ENCODE peak calls at places on chromosomes 4 and X, in nine cellular contexts. Z is left lung, W is cardiac muscle cell, N is retinal pigment epithelial cell, G is tibial nerve, H is left ventricle myocardium inferior, C is HCT116, A is fibroblast of the aortic adventitia, J is stomach. X is an unnamed sample.

GRCh38 chrX:101759000-101759399 is 99.3 kb upstream of the ARMCX2 start:
- DNase-seq in Z (no peak), W (peak), N (no peak), G (peak), H (peak), C (peak), A (peak), J (no peak), X (peak)

GRCh38 chrX:130028196-130028595 is 45.8 kb downstream of the BCORL1 start:
- DNase-seq in Z (peak), W (peak), N (no peak), G (peak), H (peak), C (peak), A (peak), J (peak), X (no peak)

GRCh38 chr4:75715105-75715799 is 9.1 kb upstream of the USO1 start:
- DNase-seq in Z (no peak), W (no peak), N (no peak), G (no peak), H (no peak), C (no peak), A (peak), J (no peak), X (no peak)

GRCh38 chr4:142883433-142883832 is 37.3 kb upstream of the INPP4B start:
- DNase-seq in Z (no peak), W (peak), N (no peak), G (no peak), H (no peak), C (peak), A (peak), J (no peak), X (no peak)

GRCh38 chr4:47031011-47031678 is at the start of gene GABRB1:
- DNase-seq in Z (peak), W (peak), N (peak), G (no peak), H (peak), C (no peak), A (peak), J (peak), X (no peak)

GRCh38 chrX:74505437-74505836 is 84.1 kb downstream of the SLC16A2 start:
- DNase-seq in Z (no peak), W (peak), N (no peak), G (no peak), H (no peak), C (no peak), A (no peak), J (no peak), X (no peak)

GRCh38 chrX:63350551-63350950 is 581 bp downstream of the SPIN4 start:
- DNase-seq in Z (no peak), W (peak), N (no peak), G (no peak), H (no peak), C (no peak), A (peak), J (no peak), X (no peak)

GRCh38 chrX:115940888-115941332 is 229.6 kb upstream of the AGTR2 start:
- DNase-seq in Z (no peak), W (peak), N (no peak), G (no peak), H (no peak), C (no peak), A (peak), J (peak), X (peak)

GRCh38 chr4:53055274-53055673 is 193.2 kb downstream of the RASL11B start:
- DNase-seq in Z (no peak), W (no peak), N (no peak), G (no peak), H (no peak), C (no peak), A (peak), J (no peak), X (no peak)

GRCh38 chr4:80036949-80037348 is 36.1 kb downstream of the ANTXR2 start:
- DNase-seq in Z (no peak), W (peak), N (no peak), G (no peak), H (no peak), C (no peak), A (peak), J (no peak), X (no peak)

GRCh38 chr4:142406917-142407501 is 439.1 kb downstream of the INPP4B start:
- DNase-seq in Z (no peak), W (no peak), N (no peak), G (no peak), H (no peak), C (no peak), A (peak), J (no peak), X (peak)

DNA sequence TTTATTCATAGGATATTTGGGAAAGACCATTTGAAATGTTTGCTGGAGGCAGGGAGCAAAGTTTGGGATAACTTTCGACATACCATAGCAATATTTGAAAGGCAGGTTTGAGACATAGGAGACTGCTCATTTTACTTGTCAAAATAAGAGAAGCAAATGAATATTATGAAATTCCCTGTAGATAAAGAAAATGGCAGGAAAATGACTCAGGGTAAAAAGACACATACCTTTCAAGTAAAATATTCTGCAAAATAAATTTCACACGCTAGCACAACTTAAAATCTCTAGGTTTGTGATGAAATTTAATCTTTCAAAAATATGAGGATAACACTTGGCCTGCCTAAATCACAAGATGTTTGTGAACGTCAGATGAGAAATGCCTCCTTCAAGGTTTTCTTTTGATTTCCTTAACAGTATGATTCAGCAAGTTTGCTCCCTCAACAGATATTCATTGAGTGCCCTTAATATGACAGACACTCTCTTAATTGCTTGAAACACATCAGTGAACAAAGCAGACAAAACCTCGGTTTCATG is 6.6 kb downstream of the TMEM156 start:
- DNase-seq in Z (no peak), W (no peak), N (no peak), G (no peak), H (no peak), C (no peak), A (peak), J (no peak), X (no peak)
- H3K4me3 ChIP-seq in Z (no peak), W (no peak), N (no peak), G (no peak), H (no peak), C (no peak), A (no peak), J (no peak), X (no peak)

DNA sequence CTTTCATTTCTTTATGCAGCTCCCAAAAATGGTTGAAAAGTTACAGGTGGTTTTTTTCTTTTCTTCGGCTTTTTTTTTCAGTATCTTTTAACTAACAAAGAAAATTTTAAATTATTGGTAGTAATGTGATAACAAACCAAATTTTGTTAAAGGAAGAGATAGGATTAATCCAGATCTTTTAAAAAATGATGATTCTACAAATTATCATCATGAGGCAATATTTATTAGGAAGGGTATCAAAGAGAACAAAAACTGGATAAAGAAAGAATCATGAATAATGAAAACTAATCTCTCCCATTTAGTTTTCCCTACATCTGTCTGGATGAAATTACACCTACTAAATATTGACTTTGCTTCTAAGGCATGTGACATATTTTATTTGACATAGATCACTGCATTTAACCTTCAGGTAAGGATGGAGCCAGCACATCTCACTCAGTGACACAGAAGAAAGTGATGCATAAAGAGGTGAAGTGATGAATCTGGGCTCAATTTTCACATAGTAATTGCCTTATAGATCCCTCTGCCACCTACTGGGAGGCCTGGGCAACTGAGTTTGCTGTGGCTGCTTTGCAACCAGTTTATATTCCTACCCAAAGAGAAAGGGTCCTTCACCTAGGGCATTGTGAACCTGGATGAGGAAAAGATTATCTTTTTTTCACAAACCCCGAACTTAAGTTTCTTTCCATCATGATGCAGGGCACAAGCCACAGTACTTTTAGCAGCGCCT is 155.6 kb downstream of the HNRNPD start:
- DNase-seq in Z (no peak), W (no peak), N (no peak), G (no peak), H (no peak), C (peak), A (peak), J (no peak), X (no peak)
- TF ChIP-seq CTCF in Z (no peak), W (peak), N (peak), G (peak), H (peak), C (peak), A (peak), J (no peak), X (peak)

GRCh38 chr4:37844204-37844603 is 17.7 kb downstream of the PGM2 start:
- DNase-seq in Z (no peak), W (no peak), N (no peak), G (no peak), H (no peak), C (no peak), A (no peak), J (no peak), X (no peak)
- H3K4me3 ChIP-seq in Z (no peak), W (no peak), N (no peak), G (no peak), H (no peak), C (no peak), A (no peak), J (no peak), X (no peak)

GRCh38 chr4:139274790-139275189 is 5.2 kb downstream of the MGARP start:
- DNase-seq in Z (no peak), W (no peak), N (no peak), G (no peak), H (no peak), C (no peak), A (no peak), J (no peak), X (no peak)

GRCh38 chr4:139278450-139278849 is 1.6 kb downstream of the MGARP start:
- DNase-seq in Z (no peak), W (no peak), N (no peak), G (no peak), H (no peak), C (no peak), A (no peak), J (no peak), X (no peak)

GRCh38 chr4:139275281-139275735 is 4.7 kb downstream of the MGARP start:
- DNase-seq in Z (no peak), W (no peak), N (no peak), G (no peak), H (no peak), C (no peak), A (no peak), J (no peak), X (no peak)

GRCh38 chr4:139278956-139279722 is 886 bp downstream of the MGARP start:
- DNase-seq in Z (peak), W (no peak), N (no peak), G (no peak), H (no peak), C (no peak), A (no peak), J (no peak), X (no peak)

DNA sequence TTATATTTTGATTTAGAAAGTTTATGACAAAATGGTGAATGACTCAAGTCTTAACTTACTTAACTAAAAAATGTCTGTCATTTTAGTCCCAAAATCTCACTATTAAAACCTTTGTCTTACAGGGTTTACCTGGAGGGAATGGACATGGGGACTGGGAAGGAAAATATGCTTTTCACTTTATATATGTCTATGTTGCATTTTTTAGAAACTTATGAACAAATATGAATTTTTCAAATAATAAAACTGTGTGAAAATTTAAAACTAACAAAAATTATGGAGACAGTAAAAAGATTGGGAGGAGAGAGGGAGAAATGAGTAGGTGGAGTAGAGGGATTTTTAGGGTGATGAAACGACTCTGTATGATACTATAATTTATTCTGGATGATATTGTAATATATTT is 6.2 kb downstream of the MGARP start:
- DNase-seq in Z (no peak), W (no peak), N (no peak), G (no peak), H (no peak), C (no peak), A (no peak), J (no peak), X (no peak)
- TF ChIP-seq CTCF in Z (no peak), W (no peak), N (no peak), G (no peak), H (no peak), C (no peak), A (no peak), J (no peak), X (no peak)

DNA sequence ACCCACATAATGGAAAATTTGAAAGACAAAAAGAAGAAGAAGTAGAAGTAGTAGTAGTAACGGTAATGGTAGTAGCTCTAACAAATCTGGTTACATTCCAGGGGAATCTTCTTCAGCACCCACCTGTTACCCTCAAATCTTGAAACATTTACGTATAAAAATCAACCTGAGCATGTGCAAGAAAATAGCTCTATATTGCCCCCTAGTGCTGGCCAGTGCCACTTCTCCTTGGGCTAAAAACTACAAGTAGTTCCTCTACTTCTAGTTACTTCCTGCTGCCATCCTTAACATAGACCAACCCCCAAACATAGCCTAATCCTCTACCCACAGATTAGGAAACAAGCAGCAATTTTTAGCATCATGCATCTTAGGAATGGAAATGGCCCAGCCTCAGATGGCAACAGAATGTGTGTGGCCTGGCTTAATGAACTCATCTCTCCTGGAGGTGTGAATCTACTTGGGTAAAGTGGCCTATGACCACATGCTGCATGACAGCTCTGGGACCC is 3.1 kb downstream of the PDGFC start:
- DNase-seq in Z (no peak), W (peak), N (peak), G (peak), H (peak), C (peak), A (peak), J (peak), X (peak)
- H3K4me3 ChIP-seq in Z (no peak), W (no peak), N (peak), G (peak), H (peak), C (no peak), A (peak), J (peak), X (no peak)

DNA sequence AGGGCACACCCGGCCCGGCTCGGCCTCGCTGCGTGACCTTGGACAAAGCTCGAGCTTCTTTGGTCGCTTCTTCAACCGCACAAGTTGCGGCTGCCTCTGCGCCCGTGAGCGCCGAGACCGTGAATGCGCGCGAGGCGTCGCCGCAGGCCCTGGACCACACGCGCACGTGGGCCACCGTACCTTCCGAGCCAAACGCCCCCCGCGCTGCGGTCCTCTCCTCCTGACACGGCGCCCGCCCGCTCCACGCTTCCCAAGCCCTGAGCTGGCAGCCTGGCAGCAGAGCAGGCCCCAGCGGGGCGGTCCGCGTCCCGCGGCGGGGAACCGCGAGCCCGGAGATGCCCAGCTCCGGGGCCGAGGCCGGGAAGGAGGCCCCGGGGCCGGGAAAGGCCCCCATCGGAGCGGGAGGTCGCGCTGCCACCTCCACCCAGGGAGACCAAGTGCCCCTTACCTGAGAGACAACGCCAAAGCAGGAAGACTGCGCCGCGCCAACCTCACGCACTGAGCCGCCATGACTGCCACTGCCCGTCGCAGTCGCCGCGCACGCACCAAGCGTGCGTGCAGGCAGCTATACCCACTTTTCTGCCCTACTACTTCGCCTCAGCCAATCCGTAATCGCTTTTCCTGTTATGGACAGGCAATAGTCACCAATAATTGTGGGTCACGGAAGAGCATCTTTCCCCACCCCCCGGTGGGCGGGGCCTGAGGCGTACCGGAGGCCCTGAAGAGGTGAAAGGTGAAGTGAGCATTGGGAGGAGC is at the start of gene GRPEL1:
- DNase-seq in Z (peak), W (peak), N (peak), G (peak), H (peak), C (peak), A (peak), J (peak), X (peak)
- TF ChIP-seq CTCF in Z (no peak), W (no peak), N (no peak), G (no peak), H (peak), C (no peak), A (no peak), J (no peak), X (no peak)

GRCh38 chrX:153494541-153495361 is at the start of gene BGN:
- DNase-seq in Z (no peak), W (peak), N (no peak), G (no peak), H (peak), C (no peak), A (peak), J (no peak), X (no peak)
- H3K4me3 ChIP-seq in Z (peak), W (no peak), N (peak), G (peak), H (peak), C (no peak), A (peak), J (peak), X (no peak)

X was measured in LNCaP clone FGC.